ENCODE peak calls at places on chromosome 5, in nine cellular contexts. L is left colon; N is stimulated activated CD4-positive, alpha-beta T cell treated with anti-CD3 and anti-CD28 coated beads, Interleukin-1b, Interleukin-23, amount 100 ng/mL, for 1 hour; F is NCI-H1694 treated with DMSO at 0.1 percent for 48 hours; V is breast epithelium; E is SW 1271; T is stimulated activated CD8-positive, alpha-beta memory T cell treated with anti-CD3 and anti-CD28 coated beads, Interleukin-2, amount 100 ng/mL, for 1 hour; Y is NCI-H774; D is NCI-H2081. C is an unnamed sample.

GRCh38 chr5:158881076-158881880 is 218.4 kb downstream of the EBF1 start:
- DNase-seq in L (no peak), N (no peak), F (peak), V (no peak), E (no peak), T (no peak), Y (no peak), D (no peak), C (no peak)

GRCh38 chr5:122997294-122997693 is 39.2 kb downstream of the PPIC start:
- DNase-seq in L (no peak), N (no peak), F (no peak), V (no peak), E (no peak), T (no peak), Y (peak), D (no peak), C (no peak)

GRCh38 chr5:76688836-76689235 is 27.1 kb upstream of the F2R start:
- DNase-seq in L (no peak), N (no peak), F (no peak), V (no peak), E (no peak), T (no peak), Y (no peak), D (no peak), C (no peak)

GRCh38 chr5:112388010-112388553 is 31.0 kb downstream of the EPB41L4A start:
- DNase-seq in L (no peak), N (no peak), F (no peak), V (no peak), E (no peak), T (no peak), Y (no peak), D (no peak), C (no peak)

GRCh38 chr5:172553167-172553566 is 87.9 kb upstream of the NEURL1B start:
- DNase-seq in L (no peak), N (no peak), F (no peak), V (no peak), E (no peak), T (no peak), Y (no peak), D (no peak), C (no peak)

GRCh38 chr5:95773325-95774059 is 42.4 kb downstream of the RHOBTB3 start:
- DNase-seq in L (no peak), N (no peak), F (no peak), V (no peak), E (no peak), T (no peak), Y (no peak), D (no peak), C (no peak)

GRCh38 chr5:169767938-169768337 is 130.9 kb downstream of the DOCK2 start:
- DNase-seq in L (no peak), N (no peak), F (no peak), V (no peak), E (no peak), T (no peak), Y (no peak), D (no peak), C (no peak)

GRCh38 chr5:17888155-17888554 is 253.9 kb downstream of the TAF11L14 start:
- DNase-seq in L (no peak), N (no peak), F (no peak), V (no peak), E (no peak), T (no peak), Y (no peak), D (no peak), C (no peak)

GRCh38 chr5:80973027-80973426 is 12.9 kb downstream of the RASGRF2 start:
- DNase-seq in L (no peak), N (no peak), F (no peak), V (no peak), E (no peak), T (no peak), Y (no peak), D (no peak), C (no peak)

GRCh38 chr5:160054831-160055230 is 45.9 kb downstream of the TTC1 start:
- DNase-seq in L (peak), N (no peak), F (no peak), V (no peak), E (no peak), T (no peak), Y (no peak), D (no peak), C (no peak)

GRCh38 chr5:95712347-95712958 is 18.7 kb upstream of the RHOBTB3 start:
- DNase-seq in L (no peak), N (no peak), F (no peak), V (no peak), E (peak), T (no peak), Y (no peak), D (no peak), C (no peak)

GRCh38 chr5:137248476-137248970 is 250.6 kb downstream of the SPOCK1 start:
- DNase-seq in L (no peak), N (no peak), F (no peak), V (no peak), E (no peak), T (no peak), Y (no peak), D (no peak), C (no peak)

GRCh38 chr5:9381464-9381863 is 164.4 kb downstream of the SEMA5A start:
- DNase-seq in L (no peak), N (no peak), F (no peak), V (no peak), E (no peak), T (no peak), Y (no peak), D (no peak), C (no peak)

GRCh38 chr5:118552731-118553360 is 435.5 kb downstream of the DTWD2 start:
- DNase-seq in L (no peak), N (no peak), F (no peak), V (no peak), E (no peak), T (no peak), Y (no peak), D (no peak), C (no peak)

GRCh38 chr5:146188358-146188757 is 5.9 kb upstream of the LARS1 start:
- DNase-seq in L (no peak), N (no peak), F (no peak), V (no peak), E (peak), T (no peak), Y (no peak), D (no peak), C (no peak)

GRCh38 chr5:6905883-6906282 is 192.7 kb downstream of the TENT4A start:
- DNase-seq in L (no peak), N (no peak), F (no peak), V (no peak), E (no peak), T (no peak), Y (no peak), D (no peak), C (no peak)

GRCh38 chr5:72611111-72611724 is 104.0 kb upstream of the ZNF366 start:
- DNase-seq in L (peak), N (no peak), F (peak), V (peak), E (peak), T (no peak), Y (peak), D (peak), C (peak)